ENCODE peak calls at places on chromosomes 2 and 18, in ten cellular contexts. One of them, this sample, is unnamed.
A peak's percentile ranks its signal among the peaks of the same experiment; 100 is the strongest.

GRCh38 chr2:98829586-98830270 is 98.8 kb upstream of the MGAT4A start:
- DNase-seq in IMR-90: no peak
- DNase-seq in CD8-positive, alpha-beta T cell: no peak
- DNase-seq in upper lobe of right lung: no peak
- DNase-seq in astrocyte of the spinal cord: no peak
- DNase-seq in ovary: no peak
- DNase-seq in astrocyte: no peak
- DNase-seq in cardiac muscle cell: no peak
- DNase-seq in fibroblast of pulmonary artery: no peak
- DNase-seq in AG10803: no peak
- DNase-seq in this sample: no peak

GRCh38 chr2:101041413-101041812 is 39.3 kb downstream of the RPL31 start:
- DNase-seq in IMR-90: no peak
- DNase-seq in CD8-positive, alpha-beta T cell: no peak
- DNase-seq in upper lobe of right lung: no peak
- DNase-seq in astrocyte of the spinal cord: no peak
- DNase-seq in ovary: no peak
- DNase-seq in astrocyte: no peak
- DNase-seq in cardiac muscle cell: peak; percentile 41
- DNase-seq in fibroblast of pulmonary artery: no peak
- DNase-seq in AG10803: peak; percentile 23
- DNase-seq in this sample: peak; percentile 62

GRCh38 chr2:86274918-86275275 is 62.5 kb downstream of the REEP1 start:
- DNase-seq in IMR-90: peak; percentile 15
- DNase-seq in CD8-positive, alpha-beta T cell: no peak
- DNase-seq in upper lobe of right lung: no peak
- DNase-seq in astrocyte of the spinal cord: peak; percentile 48
- DNase-seq in ovary: no peak
- DNase-seq in astrocyte: peak; percentile 3
- DNase-seq in cardiac muscle cell: peak; percentile 42
- DNase-seq in fibroblast of pulmonary artery: peak; percentile 11
- DNase-seq in AG10803: no peak
- DNase-seq in this sample: peak; percentile 21

GRCh38 chr2:101776172-101777043 is 78.9 kb downstream of the MAP4K4 start:
- DNase-seq in IMR-90: no peak
- DNase-seq in CD8-positive, alpha-beta T cell: no peak
- DNase-seq in upper lobe of right lung: no peak
- DNase-seq in astrocyte of the spinal cord: no peak
- DNase-seq in ovary: no peak
- DNase-seq in astrocyte: no peak
- DNase-seq in cardiac muscle cell: peak; percentile 55
- DNase-seq in fibroblast of pulmonary artery: peak; percentile 46
- DNase-seq in AG10803: no peak
- DNase-seq in this sample: peak; percentile 30

GRCh38 chr2:183057333-183057985 is 19.2 kb upstream of the NCKAP1 start:
- DNase-seq in IMR-90: no peak
- DNase-seq in CD8-positive, alpha-beta T cell: no peak
- DNase-seq in upper lobe of right lung: no peak
- DNase-seq in astrocyte of the spinal cord: no peak
- DNase-seq in ovary: no peak
- DNase-seq in astrocyte: no peak
- DNase-seq in cardiac muscle cell: no peak
- DNase-seq in fibroblast of pulmonary artery: no peak
- DNase-seq in AG10803: no peak
- DNase-seq in this sample: peak; percentile 22

GRCh38 chr18:78979682-78980278 is at the start of gene SALL3:
- DNase-seq in IMR-90: no peak
- DNase-seq in CD8-positive, alpha-beta T cell: no peak
- DNase-seq in upper lobe of right lung: no peak
- DNase-seq in astrocyte of the spinal cord: no peak
- DNase-seq in ovary: no peak
- DNase-seq in astrocyte: no peak
- DNase-seq in cardiac muscle cell: peak; percentile 16
- DNase-seq in fibroblast of pulmonary artery: no peak
- DNase-seq in AG10803: no peak
- DNase-seq in this sample: no peak

GRCh38 chr2:156883828-156884615 is 373.5 kb upstream of the GALNT5 start:
- DNase-seq in IMR-90: peak; percentile 62
- DNase-seq in CD8-positive, alpha-beta T cell: no peak
- DNase-seq in upper lobe of right lung: no peak
- DNase-seq in astrocyte of the spinal cord: peak; percentile 32
- DNase-seq in ovary: no peak
- DNase-seq in astrocyte: peak; percentile 28
- DNase-seq in cardiac muscle cell: peak; percentile 9
- DNase-seq in fibroblast of pulmonary artery: peak; percentile 54
- DNase-seq in AG10803: peak; percentile 8
- DNase-seq in this sample: peak; percentile 12

GRCh38 chr2:134771313-134771801 is 52.6 kb upstream of the TMEM163 start:
- DNase-seq in IMR-90: no peak
- DNase-seq in CD8-positive, alpha-beta T cell: no peak
- DNase-seq in upper lobe of right lung: no peak
- DNase-seq in astrocyte of the spinal cord: no peak
- DNase-seq in ovary: no peak
- DNase-seq in astrocyte: no peak
- DNase-seq in cardiac muscle cell: no peak
- DNase-seq in fibroblast of pulmonary artery: peak; percentile 5
- DNase-seq in AG10803: no peak
- DNase-seq in this sample: no peak

GRCh38 chr2:35228584-35228983 is 1127.0 kb upstream of the CRIM1 start:
- DNase-seq in IMR-90: no peak
- DNase-seq in CD8-positive, alpha-beta T cell: no peak
- DNase-seq in upper lobe of right lung: no peak
- DNase-seq in astrocyte of the spinal cord: no peak
- DNase-seq in ovary: no peak
- DNase-seq in astrocyte: no peak
- DNase-seq in cardiac muscle cell: no peak
- DNase-seq in fibroblast of pulmonary artery: no peak
- DNase-seq in AG10803: no peak
- DNase-seq in this sample: no peak

GRCh38 chr2:20724500-20725053 is 57.6 kb downstream of the GDF7 start:
- DNase-seq in IMR-90: no peak
- DNase-seq in CD8-positive, alpha-beta T cell: no peak
- DNase-seq in upper lobe of right lung: no peak
- DNase-seq in astrocyte of the spinal cord: no peak
- DNase-seq in ovary: no peak
- DNase-seq in astrocyte: no peak
- DNase-seq in cardiac muscle cell: no peak
- DNase-seq in fibroblast of pulmonary artery: no peak
- DNase-seq in AG10803: no peak
- DNase-seq in this sample: no peak

GRCh38 chr2:20723543-20723942 is 56.6 kb downstream of the GDF7 start:
- DNase-seq in IMR-90: peak; percentile 61
- DNase-seq in CD8-positive, alpha-beta T cell: no peak
- DNase-seq in upper lobe of right lung: no peak
- DNase-seq in astrocyte of the spinal cord: peak; percentile 46
- DNase-seq in ovary: no peak
- DNase-seq in astrocyte: peak; percentile 78
- DNase-seq in cardiac muscle cell: no peak
- DNase-seq in fibroblast of pulmonary artery: peak; percentile 39
- DNase-seq in AG10803: peak; percentile 61
- DNase-seq in this sample: peak; percentile 29

GRCh38 chr2:20725782-20726181 is 58.8 kb downstream of the GDF7 start:
- DNase-seq in IMR-90: no peak
- DNase-seq in CD8-positive, alpha-beta T cell: no peak
- DNase-seq in upper lobe of right lung: no peak
- DNase-seq in astrocyte of the spinal cord: no peak
- DNase-seq in ovary: no peak
- DNase-seq in astrocyte: no peak
- DNase-seq in cardiac muscle cell: no peak
- DNase-seq in fibroblast of pulmonary artery: no peak
- DNase-seq in AG10803: no peak
- DNase-seq in this sample: no peak

GRCh38 chr2:20726913-20727312 is 60.0 kb downstream of the GDF7 start:
- DNase-seq in IMR-90: no peak
- DNase-seq in CD8-positive, alpha-beta T cell: no peak
- DNase-seq in upper lobe of right lung: no peak
- DNase-seq in astrocyte of the spinal cord: no peak
- DNase-seq in ovary: no peak
- DNase-seq in astrocyte: no peak
- DNase-seq in cardiac muscle cell: no peak
- DNase-seq in fibroblast of pulmonary artery: no peak
- DNase-seq in AG10803: no peak
- DNase-seq in this sample: no peak

DNA sequence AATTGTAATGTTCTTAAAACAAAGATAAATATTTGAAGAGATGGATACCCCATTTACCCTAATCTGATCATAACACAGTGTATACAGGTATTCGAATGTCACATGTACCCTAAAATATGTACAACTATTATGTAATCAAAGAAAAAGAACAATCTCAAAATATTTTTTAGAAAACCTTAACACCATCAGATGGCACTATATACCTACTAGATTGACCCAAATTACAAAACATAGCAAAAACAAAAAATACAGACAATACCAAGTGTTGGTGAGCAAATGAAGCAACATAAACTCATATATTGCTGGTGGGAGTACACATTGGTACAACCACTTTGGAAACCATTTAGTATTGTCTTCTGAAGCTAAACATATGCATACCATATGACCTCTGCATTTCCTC is 55.6 kb downstream of the GDF7 start:
- DNase-seq in IMR-90: no peak
- DNase-seq in CD8-positive, alpha-beta T cell: no peak
- DNase-seq in upper lobe of right lung: no peak
- DNase-seq in astrocyte of the spinal cord: no peak
- DNase-seq in ovary: no peak
- DNase-seq in astrocyte: no peak
- DNase-seq in cardiac muscle cell: no peak
- DNase-seq in fibroblast of pulmonary artery: no peak
- DNase-seq in AG10803: no peak
- DNase-seq in this sample: no peak
- TF ChIP-seq CTCF in IMR-90: no peak
- TF ChIP-seq CTCF in CD8-positive, alpha-beta T cell: no peak
- TF ChIP-seq CTCF in upper lobe of right lung: no peak
- TF ChIP-seq CTCF in astrocyte of the spinal cord: no peak
- TF ChIP-seq CTCF in ovary: no peak
- TF ChIP-seq CTCF in astrocyte: no peak
- TF ChIP-seq CTCF in cardiac muscle cell: no peak
- TF ChIP-seq CTCF in fibroblast of pulmonary artery: no peak
- TF ChIP-seq CTCF in AG10803: no peak
- TF ChIP-seq CTCF in this sample: no peak

DNA sequence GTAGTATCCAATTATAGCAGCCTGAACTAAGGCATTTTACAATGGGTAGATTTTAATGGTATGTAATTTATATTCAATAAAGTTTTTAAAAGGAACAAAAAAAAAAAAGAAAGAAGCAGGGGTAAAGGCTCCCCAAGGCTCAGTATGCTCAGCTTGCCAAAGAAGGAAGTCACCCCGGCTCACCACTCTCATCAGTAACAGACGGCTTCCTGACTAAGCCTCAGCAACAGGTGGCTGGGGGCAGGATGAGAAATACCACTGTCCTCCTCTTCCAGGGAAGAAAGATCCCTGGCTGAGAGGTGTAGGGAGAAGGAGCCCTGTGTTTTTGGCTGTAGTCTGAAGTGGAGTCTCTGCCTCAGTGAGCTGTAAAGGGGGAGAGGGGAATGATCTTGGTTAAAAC is 121.2 kb downstream of the ARHGEF4 start:
- DNase-seq in IMR-90: no peak
- DNase-seq in CD8-positive, alpha-beta T cell: no peak
- DNase-seq in upper lobe of right lung: no peak
- DNase-seq in astrocyte of the spinal cord: no peak
- DNase-seq in ovary: no peak
- DNase-seq in astrocyte: no peak
- DNase-seq in cardiac muscle cell: no peak
- DNase-seq in fibroblast of pulmonary artery: no peak
- DNase-seq in AG10803: no peak
- DNase-seq in this sample: no peak
- H3K4me3 ChIP-seq in IMR-90: no peak overlapping the region
- H3K4me3 ChIP-seq in CD8-positive, alpha-beta T cell: no peak overlapping the region
- H3K4me3 ChIP-seq in upper lobe of right lung: no peak overlapping the region
- H3K4me3 ChIP-seq in astrocyte of the spinal cord: no peak overlapping the region
- H3K4me3 ChIP-seq in ovary: no peak overlapping the region
- H3K4me3 ChIP-seq in astrocyte: no peak overlapping the region
- H3K4me3 ChIP-seq in cardiac muscle cell: no peak overlapping the region
- H3K4me3 ChIP-seq in fibroblast of pulmonary artery: no peak overlapping the region
- H3K4me3 ChIP-seq in AG10803: no peak overlapping the region
- H3K4me3 ChIP-seq in this sample: no peak overlapping the region

GRCh38 chr2:241804326-241805276 is 4.4 kb upstream of the NEU4 start:
- DNase-seq in IMR-90: no peak
- DNase-seq in CD8-positive, alpha-beta T cell: no peak
- DNase-seq in upper lobe of right lung: peak; percentile 61
- DNase-seq in astrocyte of the spinal cord: no peak
- DNase-seq in ovary: no peak
- DNase-seq in astrocyte: no peak
- DNase-seq in cardiac muscle cell: peak; percentile 61
- DNase-seq in fibroblast of pulmonary artery: peak; percentile 47
- DNase-seq in AG10803: peak; percentile 8
- DNase-seq in this sample: no peak
- TF ChIP-seq CTCF in IMR-90: no peak
- TF ChIP-seq CTCF in CD8-positive, alpha-beta T cell: no peak
- TF ChIP-seq CTCF in upper lobe of right lung: no peak
- TF ChIP-seq CTCF in astrocyte of the spinal cord: no peak
- TF ChIP-seq CTCF in ovary: no peak
- TF ChIP-seq CTCF in astrocyte: no peak
- TF ChIP-seq CTCF in cardiac muscle cell: peak; percentile 24
- TF ChIP-seq CTCF in fibroblast of pulmonary artery: no peak
- TF ChIP-seq CTCF in AG10803: no peak
- TF ChIP-seq CTCF in this sample: no peak

GRCh38 chr18:34159691-34160185 is 65.0 kb downstream of the NOL4 start:
- DNase-seq in IMR-90: no peak
- DNase-seq in CD8-positive, alpha-beta T cell: no peak
- DNase-seq in upper lobe of right lung: no peak
- DNase-seq in astrocyte of the spinal cord: no peak
- DNase-seq in ovary: no peak
- DNase-seq in astrocyte: no peak
- DNase-seq in cardiac muscle cell: no peak
- DNase-seq in fibroblast of pulmonary artery: no peak
- DNase-seq in AG10803: no peak
- DNase-seq in this sample: no peak
- H3K4me3 ChIP-seq in IMR-90: no peak overlapping the region
- H3K4me3 ChIP-seq in CD8-positive, alpha-beta T cell: no peak overlapping the region
- H3K4me3 ChIP-seq in upper lobe of right lung: no peak overlapping the region
- H3K4me3 ChIP-seq in astrocyte of the spinal cord: peak overlapping the region; percentile 41
- H3K4me3 ChIP-seq in ovary: no peak overlapping the region
- H3K4me3 ChIP-seq in astrocyte: peak overlapping the region; percentile 64
- H3K4me3 ChIP-seq in cardiac muscle cell: peak overlapping the region; percentile 34
- H3K4me3 ChIP-seq in fibroblast of pulmonary artery: no peak overlapping the region
- H3K4me3 ChIP-seq in AG10803: no peak overlapping the region
- H3K4me3 ChIP-seq in this sample: no peak overlapping the region

GRCh38 chr2:8803658-8804379 is 33.6 kb downstream of the KIDINS220 start:
- DNase-seq in IMR-90: peak; percentile 97
- DNase-seq in CD8-positive, alpha-beta T cell: no peak
- DNase-seq in upper lobe of right lung: no peak
- DNase-seq in astrocyte of the spinal cord: peak; percentile 93
- DNase-seq in ovary: no peak
- DNase-seq in astrocyte: peak; percentile 93
- DNase-seq in cardiac muscle cell: peak; percentile 89
- DNase-seq in fibroblast of pulmonary artery: peak; percentile 94
- DNase-seq in AG10803: peak; percentile 76
- DNase-seq in this sample: peak; percentile 89
- TF ChIP-seq CTCF in IMR-90: no peak
- TF ChIP-seq CTCF in CD8-positive, alpha-beta T cell: no peak
- TF ChIP-seq CTCF in upper lobe of right lung: no peak
- TF ChIP-seq CTCF in astrocyte of the spinal cord: peak; percentile 11
- TF ChIP-seq CTCF in ovary: no peak
- TF ChIP-seq CTCF in astrocyte: no peak
- TF ChIP-seq CTCF in cardiac muscle cell: no peak
- TF ChIP-seq CTCF in fibroblast of pulmonary artery: peak; percentile 23
- TF ChIP-seq CTCF in AG10803: no peak
- TF ChIP-seq CTCF in this sample: peak; percentile 21

GRCh38 chr2:66436546-66436945 is 1.6 kb downstream of the MEIS1 start:
- DNase-seq in IMR-90: no peak
- DNase-seq in CD8-positive, alpha-beta T cell: no peak
- DNase-seq in upper lobe of right lung: no peak
- DNase-seq in astrocyte of the spinal cord: peak; percentile 32
- DNase-seq in ovary: no peak
- DNase-seq in astrocyte: no peak
- DNase-seq in cardiac muscle cell: no peak
- DNase-seq in fibroblast of pulmonary artery: no peak
- DNase-seq in AG10803: no peak
- DNase-seq in this sample: peak; percentile 31
- H3K4me3 ChIP-seq in IMR-90: peak overlapping the region; percentile 99
- H3K4me3 ChIP-seq in CD8-positive, alpha-beta T cell: no peak overlapping the region
- H3K4me3 ChIP-seq in upper lobe of right lung: peak overlapping the region; percentile 67
- H3K4me3 ChIP-seq in astrocyte of the spinal cord: peak overlapping the region; percentile 62
- H3K4me3 ChIP-seq in ovary: peak overlapping the region; percentile 80
- H3K4me3 ChIP-seq in astrocyte: peak overlapping the region; percentile 77
- H3K4me3 ChIP-seq in cardiac muscle cell: peak overlapping the region; percentile 94
- H3K4me3 ChIP-seq in fibroblast of pulmonary artery: peak overlapping the region; percentile 92
- H3K4me3 ChIP-seq in AG10803: peak overlapping the region; percentile 88
- H3K4me3 ChIP-seq in this sample: peak overlapping the region; percentile 93

This sample was measured in fibroblast of the aortic adventitia.